ENCODE peak calls at places on chromosomes 4 and X, in five cellular contexts. V is GM12878, E is HepG2, Z is K562, F is H1. W is an unnamed sample.

GRCh38 chr4:172813359-172813923 is 355.2 kb upstream of the GALNT7 start:
- DNase-seq in V (peak; percentile 13), E (no peak), Z (no peak), F (no peak), W (no peak)

GRCh38 chr4:16530688-16531635 is 304.7 kb upstream of the TAPT1 start:
- DNase-seq in V (no peak), E (no peak), Z (no peak), F (no peak), W (no peak)

GRCh38 chrX:145823132-145823531 is 5.5 kb downstream of the SLITRK2 start:
- DNase-seq in V (no peak), E (no peak), Z (no peak), F (no peak), W (no peak)

GRCh38 chr4:41359069-41359769 is 102.5 kb downstream of the UCHL1 start:
- DNase-seq in V (no peak), E (no peak), Z (no peak), F (peak; percentile 72), W (peak; percentile 60)

GRCh38 chr4:125101706-125102105 is 213.0 kb upstream of the FAT4 start:
- DNase-seq in V (no peak), E (no peak), Z (no peak), F (no peak), W (no peak)

GRCh38 chr4:126750723-126751122 is 882.0 kb upstream of the INTU start:
- DNase-seq in V (no peak), E (no peak), Z (no peak), F (no peak), W (no peak)

GRCh38 chr4:128279624-128280225 is 7.9 kb downstream of the PGRMC2 start:
- DNase-seq in V (no peak), E (no peak), Z (no peak), F (no peak), W (no peak)

GRCh38 chr4:127251423-127251822 is 381.3 kb upstream of the INTU start:
- DNase-seq in V (no peak), E (no peak), Z (no peak), F (no peak), W (no peak)

GRCh38 chrX:130299279-130300009 is 30.7 kb upstream of the ZNF280C start:
- DNase-seq in V (no peak), E (no peak), Z (no peak), F (no peak), W (no peak)
- TF ChIP-seq USF2 in V (no peak), E (no peak), Z (no peak), F (no peak), W (no peak)

GRCh38 chr4:15149842-15150592 is 147.7 kb downstream of the CPEB2 start:
- DNase-seq in V (peak; percentile 19), E (peak; percentile 93), Z (peak; percentile 88), F (peak; percentile 62), W (peak; percentile 61)
- TF ChIP-seq MAX in V (no peak), E (peak; percentile 16), Z (no peak), F (no peak), W (no peak)

GRCh38 chr4:55426518-55426917 is 30.8 kb downstream of the TMEM165 start:
- DNase-seq in V (no peak), E (no peak), Z (no peak), F (no peak), W (no peak)
- TF ChIP-seq ATF2 in V (no peak), E (no peak), Z (no peak), F (no peak), W (no peak)

DNA sequence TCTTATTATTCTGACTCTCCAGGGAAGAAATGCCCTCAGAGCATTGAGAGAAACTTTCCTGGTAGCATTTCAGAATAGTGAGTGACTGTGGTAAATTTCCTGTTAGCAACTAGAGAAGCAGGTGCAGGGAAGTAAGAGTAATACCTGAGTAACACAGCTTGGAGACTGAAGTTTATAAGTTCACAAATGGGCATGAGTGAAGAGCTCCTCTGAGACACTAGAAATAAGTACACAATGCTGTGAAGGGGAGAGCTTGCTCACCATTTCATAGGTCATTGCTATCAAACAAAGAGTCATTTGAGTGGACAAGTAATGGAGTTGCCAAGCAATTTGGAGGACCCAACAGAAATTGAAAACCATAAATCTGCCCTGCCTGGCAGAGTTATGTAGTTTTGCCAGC is 523.7 kb downstream of the TRAM1L1 start:
- DNase-seq in V (no peak), E (no peak), Z (no peak), F (no peak), W (no peak)
- TF ChIP-seq USF2 in V (no peak), E (no peak), Z (no peak), F (no peak), W (no peak)

GRCh38 chr4:112253382-112254000 is 21.9 kb downstream of the AP1AR start:
- DNase-seq in V (no peak), E (no peak), Z (no peak), F (no peak), W (peak; percentile 31)
- TF ChIP-seq MAX in V (no peak), E (no peak), Z (no peak), F (no peak), W (no peak)

DNA sequence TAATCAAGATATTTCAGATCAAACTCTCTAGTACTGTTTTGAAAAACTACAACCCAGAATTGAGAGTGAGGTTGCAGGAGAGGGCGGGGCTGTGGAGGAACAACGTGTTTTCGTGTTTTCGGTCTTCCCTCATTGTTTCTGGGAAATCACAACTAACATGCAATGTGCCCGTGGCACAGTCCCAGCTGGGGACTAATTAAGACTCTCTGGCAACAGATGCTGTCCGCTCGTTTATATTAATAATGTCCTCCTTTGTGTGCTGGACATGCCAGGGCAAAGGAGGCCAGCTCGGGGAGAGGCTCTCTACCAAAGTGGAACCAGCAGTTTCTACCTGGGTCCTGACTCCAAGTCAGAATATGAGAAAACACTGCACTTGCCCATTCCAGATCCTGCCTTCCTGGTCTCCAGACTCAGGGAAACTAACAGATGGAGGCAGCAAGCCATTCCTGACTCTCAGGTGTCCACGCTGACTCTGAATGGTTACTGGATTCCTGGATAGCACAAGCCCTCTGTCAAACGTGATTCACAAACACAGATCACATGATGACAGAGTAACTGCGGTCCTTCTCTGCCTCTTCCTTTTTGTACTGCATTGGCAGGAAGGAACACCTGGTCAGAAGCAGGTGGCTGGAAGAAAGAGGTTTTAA is 65.1 kb downstream of the COQ2 start:
- DNase-seq in V (peak; percentile 77), E (no peak), Z (no peak), F (no peak), W (no peak)
- TF ChIP-seq ATF2 in V (peak; percentile 49), E (no peak), Z (no peak), F (no peak), W (no peak)

W was measured in WTC11.